ENCODE peak calls at places on chromosomes 5 and 9, in eight cellular contexts. P, U, V, A, X, N, H and L are unnamed samples.

GRCh38 chr5:58849995-58850667 is 267.3 kb downstream of the RAB3C start:
- DNase-seq in P (peak), U (peak), V (peak), A (peak), X (peak), N (peak), H (peak), L (peak)

GRCh38 chr9:79256691-79257213 is 315.0 kb upstream of the TLE4 start:
- DNase-seq in P (peak), U (peak), V (no peak), A (peak), X (no peak), N (no peak), H (peak), L (no peak)

GRCh38 chr5:38473008-38473407 is 83.4 kb downstream of the LIFR start:
- DNase-seq in P (no peak), U (no peak), V (no peak), A (no peak), X (no peak), N (no peak), H (no peak), L (no peak)

GRCh38 chr5:181107699-181108098 is 23.3 kb downstream of the OR2V1 start:
- DNase-seq in P (no peak), U (no peak), V (no peak), A (no peak), X (no peak), N (no peak), H (no peak), L (no peak)

GRCh38 chr5:5207832-5208231 is 67.7 kb downstream of the ADAMTS16 start:
- DNase-seq in P (no peak), U (no peak), V (no peak), A (no peak), X (no peak), N (no peak), H (no peak), L (no peak)

GRCh38 chr9:70420267-70421019 is 6.0 kb upstream of the KLF9 start:
- DNase-seq in P (peak), U (peak), V (peak), A (peak), X (peak), N (peak), H (no peak), L (no peak)

GRCh38 chr5:3650315-3650714 is 54.7 kb downstream of the IRX1 start:
- DNase-seq in P (no peak), U (no peak), V (no peak), A (no peak), X (no peak), N (no peak), H (no peak), L (no peak)

GRCh38 chr5:172543484-172544298 is 89.4 kb upstream of the SH3PXD2B start:
- DNase-seq in P (no peak), U (no peak), V (no peak), A (no peak), X (no peak), N (no peak), H (no peak), L (no peak)

GRCh38 chr9:69324549-69325401 is at the start of gene ENTREP1:
- DNase-seq in P (peak), U (peak), V (peak), A (no peak), X (no peak), N (peak), H (no peak), L (peak)

GRCh38 chr5:174849426-174849825 is 125.0 kb downstream of the MSX2 start:
- DNase-seq in P (no peak), U (no peak), V (no peak), A (no peak), X (no peak), N (no peak), H (no peak), L (no peak)

GRCh38 chr5:95958308-95959014 is 3.2 kb downstream of the ELL2 start:
- DNase-seq in P (peak), U (no peak), V (no peak), A (no peak), X (peak), N (no peak), H (no peak), L (no peak)

GRCh38 chr5:95959051-95959963 is 2.3 kb downstream of the ELL2 start:
- DNase-seq in P (no peak), U (peak), V (no peak), A (no peak), X (peak), N (no peak), H (no peak), L (peak)

GRCh38 chr5:95960802-95961616 is 642 bp downstream of the ELL2 start:
- DNase-seq in P (peak), U (peak), V (peak), A (peak), X (peak), N (peak), H (no peak), L (peak)

GRCh38 chr5:95961617-95962474 is at the start of gene ELL2:
- DNase-seq in P (peak), U (peak), V (peak), A (peak), X (peak), N (peak), H (peak), L (peak)

DNA sequence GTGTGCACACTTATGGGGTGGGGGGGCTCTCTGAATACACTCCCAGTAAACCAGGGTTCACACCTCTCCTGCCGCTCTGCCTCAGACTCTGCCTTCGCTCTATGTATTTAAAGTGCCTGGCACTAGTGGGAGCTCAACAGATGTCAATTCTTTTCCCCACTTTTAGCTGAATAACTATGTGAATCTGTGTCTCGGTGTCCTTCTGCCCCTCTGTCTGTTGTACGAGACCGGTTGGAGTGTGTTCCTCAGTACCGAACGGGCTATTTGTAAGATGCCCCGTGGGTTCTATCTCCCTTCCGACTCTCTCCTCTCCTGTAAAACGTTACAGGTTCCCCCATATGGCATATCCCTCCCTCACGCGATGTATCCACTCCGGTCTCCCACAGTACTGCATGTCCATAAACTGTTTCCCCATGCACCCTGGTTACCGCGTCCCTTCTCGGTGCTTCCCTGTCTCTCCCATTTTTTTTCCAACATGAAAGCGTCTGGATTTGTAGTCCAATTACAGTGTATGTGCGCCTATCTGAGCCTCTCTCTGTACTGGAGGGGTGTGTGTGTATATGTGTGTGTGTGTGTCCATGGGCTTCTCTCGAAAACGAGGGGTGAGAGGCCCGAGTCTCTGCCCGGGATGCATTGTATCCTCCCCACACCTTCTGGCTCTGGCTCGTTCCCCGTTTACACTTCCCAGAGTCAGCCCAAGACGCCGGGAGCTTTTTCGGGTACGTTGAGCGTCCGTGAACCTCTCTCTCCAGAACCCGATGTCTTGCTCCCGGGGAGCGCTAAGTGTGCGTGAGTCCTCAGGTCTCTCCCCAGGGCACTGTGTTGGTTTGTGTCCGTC is 1.5 kb downstream of the ELL2 start:
- DNase-seq in P (peak), U (peak), V (no peak), A (peak), X (no peak), N (no peak), H (no peak), L (no peak)
- TF ChIP-seq CTCF in P (no peak), U (no peak), V (no peak), A (no peak), X (no peak), N (peak), H (no peak), L (no peak)

GRCh38 chr9:134660407-134660806 is 18.8 kb downstream of the COL5A1 start:
- DNase-seq in P (peak), U (peak), V (no peak), A (no peak), X (no peak), N (no peak), H (no peak), L (no peak)
- TF ChIP-seq CTCF in P (peak), U (peak), V (peak), A (peak), X (no peak), N (peak), H (peak), L (no peak)

GRCh38 chr5:153066281-153066680 is 424.2 kb upstream of the GRIA1 start:
- DNase-seq in P (no peak), U (no peak), V (no peak), A (no peak), X (no peak), N (no peak), H (no peak), L (no peak)

GRCh38 chr5:153067869-153068268 is 422.6 kb upstream of the GRIA1 start:
- DNase-seq in P (no peak), U (no peak), V (no peak), A (no peak), X (no peak), N (no peak), H (no peak), L (no peak)
- TF ChIP-seq CTCF in P (no peak), U (no peak), V (no peak), A (no peak), X (no peak), N (no peak), H (no peak), L (no peak)

DNA sequence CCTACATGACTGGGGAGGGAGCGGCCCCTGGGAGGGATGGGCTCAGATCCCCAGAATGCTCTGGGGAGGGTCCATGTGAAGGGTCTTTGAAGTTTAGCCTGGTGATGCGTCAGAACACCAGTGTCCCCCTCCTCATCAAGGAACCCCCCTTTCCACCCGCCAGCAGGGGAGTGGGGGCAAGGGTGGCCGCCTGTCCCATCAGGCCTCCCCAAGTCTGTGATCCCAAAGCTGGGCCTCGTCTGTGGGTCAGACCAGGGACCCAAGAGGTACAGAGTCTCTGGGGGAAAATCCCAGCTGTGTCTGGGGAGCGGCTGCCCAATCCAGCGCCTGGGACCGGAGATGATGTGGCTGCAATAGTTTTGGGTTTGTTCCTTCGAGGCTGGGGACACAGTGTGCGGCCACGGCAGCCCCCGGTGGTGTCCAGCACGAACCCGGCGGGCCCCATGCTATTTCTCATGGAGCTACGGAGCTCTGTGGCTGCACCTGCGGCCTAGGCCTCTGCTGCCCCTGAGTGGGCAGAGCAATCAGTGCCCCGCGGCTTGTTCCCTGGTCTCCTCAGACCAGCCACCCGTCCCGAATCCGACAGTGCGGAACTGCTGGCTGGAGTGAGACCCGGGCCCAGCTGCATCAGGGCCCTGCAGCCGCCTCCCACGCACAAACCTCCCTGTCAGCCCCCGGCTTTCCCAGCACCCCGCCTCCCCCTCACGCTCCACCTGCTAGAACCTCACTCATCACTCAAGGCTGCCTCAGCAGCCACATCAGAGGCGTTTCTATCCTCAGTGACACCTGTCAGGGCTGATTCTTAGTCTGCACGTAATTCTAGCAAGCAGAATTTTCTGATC is 29.2 kb downstream of the SARDH start:
- DNase-seq in P (no peak), U (peak), V (no peak), A (no peak), X (no peak), N (peak), H (no peak), L (peak)
- TF ChIP-seq CTCF in P (no peak), U (no peak), V (no peak), A (no peak), X (no peak), N (no peak), H (no peak), L (no peak)